ENCODE peak calls at places on chromosome X, in four cellular contexts. A is IMR-90, I is iPS-NIHi11, T is cardiac fibroblast. G is an unnamed sample.

GRCh38 chrX:85159644-85160043 is 83.9 kb downstream of the SATL1 start:
- DNase-seq in I (no peak), A (no peak), T (no peak), G (no peak)

GRCh38 chrX:70444326-70445196 is at the start of gene DLG3:
- DNase-seq in I (peak), A (peak), T (peak), G (peak)

GRCh38 chrX:109155161-109155560 is 326.7 kb downstream of the GUCY2F start:
- DNase-seq in T (no peak), I (no peak), A (no peak), G (no peak)

GRCh38 chrX:2705036-2705435 is 13.9 kb downstream of the CD99 start:
- DNase-seq in T (peak), I (no peak), A (no peak), G (peak)

GRCh38 chrX:54452920-54453319 is 12.7 kb downstream of the TSR2 start:
- DNase-seq in I (peak), T (peak), A (peak), G (peak)

GRCh38 chrX:107775000-107775733 is 420 bp downstream of the TSC22D3 start:
- DNase-seq in A (no peak), I (no peak), T (no peak), G (no peak)

GRCh38 chrX:49842603-49843002 is 13.5 kb downstream of the PAGE4 start:
- DNase-seq in A (no peak), T (no peak), I (peak), G (no peak)

GRCh38 chrX:124211312-124211942 is 121.0 kb upstream of the TEX13D start:
- DNase-seq in I (peak), T (peak), A (peak), G (no peak)

GRCh38 chrX:125003746-125004446 is 315.8 kb upstream of the TEX13C start:
- DNase-seq in I (no peak), T (no peak), A (no peak), G (no peak)

GRCh38 chrX:153771686-153772607 is 7.9 kb downstream of the PLXNB3 start:
- DNase-seq in T (no peak), I (peak), A (no peak), G (no peak)

GRCh38 chrX:109926118-109926517 is 76.8 kb upstream of the TMEM164 start:
- DNase-seq in A (no peak), I (no peak), T (no peak), G (no peak)

GRCh38 chrX:53474707-53475106 is 40.5 kb upstream of the HSD17B10 start:
- DNase-seq in A (no peak), T (no peak), I (no peak), G (no peak)

GRCh38 chrX:102711872-102712215 is 404 bp upstream of the GPRASP2 start:
- DNase-seq in I (peak), A (no peak), T (no peak), G (no peak)

GRCh38 chrX:48540015-48540350 is 469 bp downstream of the TBC1D25 start:
- DNase-seq in T (peak), A (peak), I (peak), G (peak)

GRCh38 chrX:9919632-9920172 is 47.5 kb upstream of the CLDN34 start:
- DNase-seq in A (peak), I (no peak), T (no peak), G (no peak)

GRCh38 chrX:21745756-21746155 is 12.2 kb downstream of the SMPX start:
- DNase-seq in T (peak), I (no peak), A (peak), G (no peak)

GRCh38 chrX:13607996-13608365 is 38.6 kb downstream of the EGFL6 start:
- DNase-seq in T (no peak), A (no peak), I (peak), G (no peak)

GRCh38 chrX:283115-283845 is 2.1 kb downstream of the PLCXD1 start:
- DNase-seq in T (peak), A (peak), I (peak), G (peak)

GRCh38 chrX:24149346-24150050 is at the start of gene ZFX:
- DNase-seq in A (peak), T (peak), I (peak), G (peak)

GRCh38 chrX:39678914-39679313 is 418.8 kb downstream of the BCOR start:
- DNase-seq in A (no peak), I (peak), T (no peak), G (no peak)

GRCh38 chrX:57156397-57157049 is 19.3 kb upstream of the SPIN2A start:
- DNase-seq in T (peak), I (peak), A (peak), G (peak)

GRCh38 chrX:3960952-3961351 is 247.5 kb upstream of the PRKX start:
- DNase-seq in I (no peak), T (no peak), A (no peak), G (no peak)

GRCh38 chrX:50941638-50942037 is 31.1 kb downstream of the BMP15 start:
- DNase-seq in I (no peak), T (no peak), A (no peak), G (no peak)

GRCh38 chrX:47361538-47362511 is 8.6 kb upstream of the ZNF157 start:
- DNase-seq in I (peak), T (peak), A (peak), G (peak)

GRCh38 chrX:121000589-121000988 is 15.0 kb upstream of the CT47A1 start:
- DNase-seq in I (no peak), A (no peak), T (peak), G (no peak)

GRCh38 chrX:30654989-30655607 is 1.9 kb downstream of the GK start:
- DNase-seq in I (no peak), T (peak), A (peak), G (no peak)

GRCh38 chrX:109842611-109843010 is 109.6 kb upstream of the ACSL4 start:
- DNase-seq in I (no peak), A (no peak), T (peak), G (no peak)

GRCh38 chrX:150730719-150731118 is 37.5 kb downstream of the MTMR1 start:
- DNase-seq in A (peak), T (peak), I (no peak), G (peak)

GRCh38 chrX:11209798-11210197 is 83.4 kb upstream of the AMELX start:
- DNase-seq in A (no peak), I (no peak), T (peak), G (no peak)

G was measured in fibroblast of lung.